ENCODE peak calls at places on chromosome 13, in six cellular contexts. One of them, this sample, is unnamed.

GRCh38 chr13:101398920-101399319 is 17.4 kb downstream of the NALCN start:
- DNase-seq in CD8-positive, alpha-beta T cell: no peak
- DNase-seq in hepatocyte: no peak
- DNase-seq in CD4-positive, CD25-positive, alpha-beta regulatory T cell: no peak
- DNase-seq in heart left ventricle: no peak
- DNase-seq in CD8-positive, alpha-beta memory T cell: no peak
- DNase-seq in this sample: no peak

GRCh38 chr13:35699805-35700204 is 223.3 kb upstream of the MAB21L1 start:
- DNase-seq in CD8-positive, alpha-beta T cell: no peak
- DNase-seq in hepatocyte: peak; percentile 76
- DNase-seq in CD4-positive, CD25-positive, alpha-beta regulatory T cell: no peak
- DNase-seq in heart left ventricle: no peak
- DNase-seq in CD8-positive, alpha-beta memory T cell: no peak
- DNase-seq in this sample: peak; percentile 71

GRCh38 chr13:35527451-35527850 is 51.0 kb upstream of the MAB21L1 start:
- DNase-seq in CD8-positive, alpha-beta T cell: no peak
- DNase-seq in hepatocyte: no peak
- DNase-seq in CD4-positive, CD25-positive, alpha-beta regulatory T cell: no peak
- DNase-seq in heart left ventricle: no peak
- DNase-seq in CD8-positive, alpha-beta memory T cell: no peak
- DNase-seq in this sample: no peak

GRCh38 chr13:80105350-80105749 is 235.6 kb downstream of the SPRY2 start:
- DNase-seq in CD8-positive, alpha-beta T cell: no peak
- DNase-seq in hepatocyte: no peak
- DNase-seq in CD4-positive, CD25-positive, alpha-beta regulatory T cell: no peak
- DNase-seq in heart left ventricle: no peak
- DNase-seq in CD8-positive, alpha-beta memory T cell: no peak
- DNase-seq in this sample: no peak

GRCh38 chr13:22690756-22691155 is 490.0 kb upstream of the SGCG start:
- DNase-seq in CD8-positive, alpha-beta T cell: no peak
- DNase-seq in hepatocyte: no peak
- DNase-seq in CD4-positive, CD25-positive, alpha-beta regulatory T cell: no peak
- DNase-seq in heart left ventricle: no peak
- DNase-seq in CD8-positive, alpha-beta memory T cell: no peak
- DNase-seq in this sample: no peak

GRCh38 chr13:43268632-43269031 is 245.2 kb downstream of the DNAJC15 start:
- DNase-seq in CD8-positive, alpha-beta T cell: no peak
- DNase-seq in hepatocyte: no peak
- DNase-seq in CD4-positive, CD25-positive, alpha-beta regulatory T cell: no peak
- DNase-seq in heart left ventricle: no peak
- DNase-seq in CD8-positive, alpha-beta memory T cell: no peak
- DNase-seq in this sample: no peak

GRCh38 chr13:41652735-41653361 is 195.5 kb downstream of the RGCC start:
- DNase-seq in CD8-positive, alpha-beta T cell: no peak
- DNase-seq in hepatocyte: peak; percentile 62
- DNase-seq in CD4-positive, CD25-positive, alpha-beta regulatory T cell: peak; percentile 5
- DNase-seq in heart left ventricle: no peak
- DNase-seq in CD8-positive, alpha-beta memory T cell: peak; percentile 29
- DNase-seq in this sample: no peak

GRCh38 chr13:111936267-111936925 is 130.6 kb upstream of the SOX1 start:
- DNase-seq in CD8-positive, alpha-beta T cell: peak; percentile 9
- DNase-seq in hepatocyte: no peak
- DNase-seq in CD4-positive, CD25-positive, alpha-beta regulatory T cell: no peak
- DNase-seq in heart left ventricle: no peak
- DNase-seq in CD8-positive, alpha-beta memory T cell: no peak
- DNase-seq in this sample: no peak

GRCh38 chr13:99014391-99014988 is 36.6 kb upstream of the DOCK9 start:
- DNase-seq in CD8-positive, alpha-beta T cell: no peak
- DNase-seq in hepatocyte: no peak
- DNase-seq in CD4-positive, CD25-positive, alpha-beta regulatory T cell: no peak
- DNase-seq in heart left ventricle: no peak
- DNase-seq in CD8-positive, alpha-beta memory T cell: no peak
- DNase-seq in this sample: no peak

GRCh38 chr13:72692884-72693514 is 34.4 kb downstream of the MZT1 start:
- DNase-seq in CD8-positive, alpha-beta T cell: no peak
- DNase-seq in hepatocyte: no peak
- DNase-seq in CD4-positive, CD25-positive, alpha-beta regulatory T cell: no peak
- DNase-seq in heart left ventricle: no peak
- DNase-seq in CD8-positive, alpha-beta memory T cell: no peak
- DNase-seq in this sample: no peak

GRCh38 chr13:102035969-102036368 is 365.9 kb downstream of the FGF14 start:
- DNase-seq in CD8-positive, alpha-beta T cell: no peak
- DNase-seq in hepatocyte: no peak
- DNase-seq in CD4-positive, CD25-positive, alpha-beta regulatory T cell: no peak
- DNase-seq in heart left ventricle: no peak
- DNase-seq in CD8-positive, alpha-beta memory T cell: no peak
- DNase-seq in this sample: no peak

GRCh38 chr13:38358703-38359102 is 9.1 kb downstream of the UFM1 start:
- DNase-seq in CD8-positive, alpha-beta T cell: no peak
- DNase-seq in hepatocyte: no peak
- DNase-seq in CD4-positive, CD25-positive, alpha-beta regulatory T cell: no peak
- DNase-seq in heart left ventricle: no peak
- DNase-seq in CD8-positive, alpha-beta memory T cell: no peak
- DNase-seq in this sample: no peak

GRCh38 chr13:104105418-104106355 is 1039.5 kb upstream of the SLC10A2 start:
- DNase-seq in CD8-positive, alpha-beta T cell: no peak
- DNase-seq in hepatocyte: no peak
- DNase-seq in CD4-positive, CD25-positive, alpha-beta regulatory T cell: no peak
- DNase-seq in heart left ventricle: no peak
- DNase-seq in CD8-positive, alpha-beta memory T cell: no peak
- DNase-seq in this sample: no peak

GRCh38 chr13:94598281-94598680 is 2.3 kb upstream of the TGDS start:
- DNase-seq in CD8-positive, alpha-beta T cell: no peak
- DNase-seq in hepatocyte: no peak
- DNase-seq in CD4-positive, CD25-positive, alpha-beta regulatory T cell: no peak
- DNase-seq in heart left ventricle: no peak
- DNase-seq in CD8-positive, alpha-beta memory T cell: no peak
- DNase-seq in this sample: no peak

GRCh38 chr13:112231451-112232083 is 144.6 kb upstream of the SPACA7 start:
- DNase-seq in CD8-positive, alpha-beta T cell: no peak
- DNase-seq in hepatocyte: no peak
- DNase-seq in CD4-positive, CD25-positive, alpha-beta regulatory T cell: no peak
- DNase-seq in heart left ventricle: no peak
- DNase-seq in CD8-positive, alpha-beta memory T cell: no peak
- DNase-seq in this sample: no peak

GRCh38 chr13:80033286-80033685 is 307.6 kb downstream of the SPRY2 start:
- DNase-seq in CD8-positive, alpha-beta T cell: no peak
- DNase-seq in hepatocyte: no peak
- DNase-seq in CD4-positive, CD25-positive, alpha-beta regulatory T cell: no peak
- DNase-seq in heart left ventricle: no peak
- DNase-seq in CD8-positive, alpha-beta memory T cell: no peak
- DNase-seq in this sample: no peak

GRCh38 chr13:101892296-101892695 is 439.8 kb downstream of the ITGBL1 start:
- DNase-seq in CD8-positive, alpha-beta T cell: no peak
- DNase-seq in hepatocyte: no peak
- DNase-seq in CD4-positive, CD25-positive, alpha-beta regulatory T cell: no peak
- DNase-seq in heart left ventricle: no peak
- DNase-seq in CD8-positive, alpha-beta memory T cell: no peak
- DNase-seq in this sample: no peak

GRCh38 chr13:27132538-27132937 is 39.1 kb downstream of the USP12 start:
- DNase-seq in CD8-positive, alpha-beta T cell: no peak
- DNase-seq in hepatocyte: no peak
- DNase-seq in CD4-positive, CD25-positive, alpha-beta regulatory T cell: no peak
- DNase-seq in heart left ventricle: no peak
- DNase-seq in CD8-positive, alpha-beta memory T cell: no peak
- DNase-seq in this sample: no peak

GRCh38 chr13:66995366-66995663 is 234.8 kb downstream of the PCDH9 start:
- DNase-seq in CD8-positive, alpha-beta T cell: no peak
- DNase-seq in hepatocyte: no peak
- DNase-seq in CD4-positive, CD25-positive, alpha-beta regulatory T cell: no peak
- DNase-seq in heart left ventricle: no peak
- DNase-seq in CD8-positive, alpha-beta memory T cell: no peak
- DNase-seq in this sample: no peak

GRCh38 chr13:77470986-77471385 is 64.5 kb upstream of the SCEL start:
- DNase-seq in CD8-positive, alpha-beta T cell: no peak
- DNase-seq in hepatocyte: no peak
- DNase-seq in CD4-positive, CD25-positive, alpha-beta regulatory T cell: no peak
- DNase-seq in heart left ventricle: no peak
- DNase-seq in CD8-positive, alpha-beta memory T cell: no peak
- DNase-seq in this sample: no peak

GRCh38 chr13:47555235-47555634 is 445.8 kb downstream of the SUCLA2 start:
- DNase-seq in CD8-positive, alpha-beta T cell: no peak
- DNase-seq in hepatocyte: no peak
- DNase-seq in CD4-positive, CD25-positive, alpha-beta regulatory T cell: no peak
- DNase-seq in heart left ventricle: no peak
- DNase-seq in CD8-positive, alpha-beta memory T cell: no peak
- DNase-seq in this sample: no peak

GRCh38 chr13:69279213-69279612 is 828.4 kb upstream of the ATXN8OS start:
- DNase-seq in CD8-positive, alpha-beta T cell: no peak
- DNase-seq in hepatocyte: no peak
- DNase-seq in CD4-positive, CD25-positive, alpha-beta regulatory T cell: no peak
- DNase-seq in heart left ventricle: no peak
- DNase-seq in CD8-positive, alpha-beta memory T cell: no peak
- DNase-seq in this sample: no peak

GRCh38 chr13:48251616-48252081 is 18.6 kb downstream of the ITM2B start:
- DNase-seq in CD8-positive, alpha-beta T cell: no peak
- DNase-seq in hepatocyte: no peak
- DNase-seq in CD4-positive, CD25-positive, alpha-beta regulatory T cell: no peak
- DNase-seq in heart left ventricle: no peak
- DNase-seq in CD8-positive, alpha-beta memory T cell: no peak
- DNase-seq in this sample: no peak

GRCh38 chr13:32233062-32233461 is 82.1 kb downstream of the ZAR1L start:
- DNase-seq in CD8-positive, alpha-beta T cell: no peak
- DNase-seq in hepatocyte: no peak
- DNase-seq in CD4-positive, CD25-positive, alpha-beta regulatory T cell: no peak
- DNase-seq in heart left ventricle: no peak
- DNase-seq in CD8-positive, alpha-beta memory T cell: no peak
- DNase-seq in this sample: no peak

GRCh38 chr13:32448224-32448623 is 20.3 kb upstream of the N4BP2L1 start:
- DNase-seq in CD8-positive, alpha-beta T cell: no peak
- DNase-seq in hepatocyte: no peak
- DNase-seq in CD4-positive, CD25-positive, alpha-beta regulatory T cell: no peak
- DNase-seq in heart left ventricle: no peak
- DNase-seq in CD8-positive, alpha-beta memory T cell: no peak
- DNase-seq in this sample: no peak

GRCh38 chr13:106484755-106485193 is 50.7 kb downstream of the EFNB2 start:
- DNase-seq in CD8-positive, alpha-beta T cell: no peak
- DNase-seq in hepatocyte: no peak
- DNase-seq in CD4-positive, CD25-positive, alpha-beta regulatory T cell: no peak
- DNase-seq in heart left ventricle: no peak
- DNase-seq in CD8-positive, alpha-beta memory T cell: no peak
- DNase-seq in this sample: no peak

DNA sequence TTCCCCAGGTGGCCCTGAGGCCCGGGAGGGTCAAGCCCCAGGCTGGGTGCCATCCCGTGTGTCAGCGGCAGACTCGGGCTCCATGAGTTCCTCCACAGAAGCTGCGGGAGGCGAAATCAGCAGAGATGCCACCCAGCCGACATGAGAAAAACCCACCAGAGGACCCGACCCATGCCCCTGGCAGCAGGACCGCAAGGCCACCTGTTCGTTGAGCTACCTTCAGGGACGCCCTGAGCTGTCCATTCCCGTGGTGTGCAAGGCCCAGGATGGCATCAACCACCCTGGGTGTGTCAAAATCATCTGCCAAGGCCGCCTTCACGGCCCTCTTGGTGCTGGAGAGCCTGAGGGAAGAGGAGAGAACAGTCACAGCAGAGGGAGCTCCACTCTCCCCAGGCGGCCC is 30.4 kb downstream of the NAXD start:
- DNase-seq in CD8-positive, alpha-beta T cell: no peak
- DNase-seq in hepatocyte: no peak
- DNase-seq in CD4-positive, CD25-positive, alpha-beta regulatory T cell: no peak
- DNase-seq in heart left ventricle: no peak
- DNase-seq in CD8-positive, alpha-beta memory T cell: no peak
- DNase-seq in this sample: no peak
- H3K4me1 ChIP-seq in CD8-positive, alpha-beta T cell: no peaks in the 10 kb centered on the region
- H3K4me1 ChIP-seq in hepatocyte: peaks cover 8% of the 10 kb centered on the region
- H3K4me1 ChIP-seq in CD4-positive, CD25-positive, alpha-beta regulatory T cell: no peaks in the 10 kb centered on the region
- H3K4me1 ChIP-seq in heart left ventricle: peaks cover 9% of the 10 kb centered on the region
- H3K4me1 ChIP-seq in CD8-positive, alpha-beta memory T cell: peaks cover 4% of the 10 kb centered on the region
- H3K4me1 ChIP-seq in this sample: no peaks in the 10 kb centered on the region

DNA sequence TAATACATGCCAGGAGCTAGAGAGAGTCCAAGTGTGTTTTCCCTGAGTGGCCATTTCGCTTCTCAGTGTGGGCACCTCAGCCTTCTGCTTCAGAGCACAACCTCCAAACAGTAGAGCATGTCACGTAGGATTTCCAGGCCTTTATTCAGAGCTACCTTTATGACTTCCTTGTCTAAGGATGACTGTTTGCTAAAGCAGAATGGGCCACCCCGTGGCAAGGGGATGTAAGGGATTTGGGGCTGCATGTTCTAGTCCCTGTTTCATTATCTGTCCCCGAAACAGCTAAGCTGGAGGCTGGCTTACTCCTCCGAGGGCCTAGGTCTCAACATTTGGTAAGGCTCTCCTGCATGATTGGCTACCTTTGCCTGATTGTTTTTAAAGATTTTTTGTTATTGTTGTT is 6.0 kb downstream of the RNASEH2B start:
- DNase-seq in CD8-positive, alpha-beta T cell: no peak
- DNase-seq in hepatocyte: no peak
- DNase-seq in CD4-positive, CD25-positive, alpha-beta regulatory T cell: peak; percentile 6
- DNase-seq in heart left ventricle: no peak
- DNase-seq in CD8-positive, alpha-beta memory T cell: no peak
- DNase-seq in this sample: no peak
- H3K4me3 ChIP-seq in CD8-positive, alpha-beta T cell: no peak overlapping the region
- H3K4me3 ChIP-seq in hepatocyte: no peak overlapping the region
- H3K4me3 ChIP-seq in CD4-positive, CD25-positive, alpha-beta regulatory T cell: peak overlapping the region; percentile 65
- H3K4me3 ChIP-seq in heart left ventricle: no peak overlapping the region
- H3K4me3 ChIP-seq in CD8-positive, alpha-beta memory T cell: no peak overlapping the region
- H3K4me3 ChIP-seq in this sample: no peak overlapping the region

DNA sequence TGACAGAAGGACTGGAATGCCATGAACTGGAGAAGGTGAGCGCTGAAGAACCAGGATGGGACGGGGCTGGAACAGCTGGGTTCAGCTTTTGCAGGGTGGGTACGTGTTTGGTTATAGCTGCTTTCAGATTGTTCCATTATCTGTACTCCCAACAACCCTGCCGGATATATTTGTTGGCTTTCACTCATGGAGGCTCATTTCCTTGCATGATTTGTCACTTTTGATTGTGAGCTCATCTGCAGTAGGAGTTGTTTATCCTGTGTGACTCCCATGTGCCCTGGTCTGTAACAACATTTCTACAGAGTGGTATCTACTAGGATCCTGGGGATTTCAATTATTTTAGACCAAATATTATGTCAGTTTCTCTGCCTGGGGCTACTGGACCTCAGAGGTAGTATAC is 5.4 kb downstream of the ARL11 start:
- DNase-seq in CD8-positive, alpha-beta T cell: no peak
- DNase-seq in hepatocyte: no peak
- DNase-seq in CD4-positive, CD25-positive, alpha-beta regulatory T cell: no peak
- DNase-seq in heart left ventricle: no peak
- DNase-seq in CD8-positive, alpha-beta memory T cell: no peak
- DNase-seq in this sample: no peak
- H3K4me1 ChIP-seq in CD8-positive, alpha-beta T cell: peaks cover 7% of the 10 kb centered on the region
- H3K4me1 ChIP-seq in hepatocyte: no peaks in the 10 kb centered on the region
- H3K4me1 ChIP-seq in CD4-positive, CD25-positive, alpha-beta regulatory T cell: peaks cover 5% of the 10 kb centered on the region
- H3K4me1 ChIP-seq in heart left ventricle: peaks cover 4% of the 10 kb centered on the region
- H3K4me1 ChIP-seq in CD8-positive, alpha-beta memory T cell: peaks cover under 1% of the 10 kb centered on the region
- H3K4me1 ChIP-seq in this sample: peaks cover 2% of the 10 kb centered on the region

DNA sequence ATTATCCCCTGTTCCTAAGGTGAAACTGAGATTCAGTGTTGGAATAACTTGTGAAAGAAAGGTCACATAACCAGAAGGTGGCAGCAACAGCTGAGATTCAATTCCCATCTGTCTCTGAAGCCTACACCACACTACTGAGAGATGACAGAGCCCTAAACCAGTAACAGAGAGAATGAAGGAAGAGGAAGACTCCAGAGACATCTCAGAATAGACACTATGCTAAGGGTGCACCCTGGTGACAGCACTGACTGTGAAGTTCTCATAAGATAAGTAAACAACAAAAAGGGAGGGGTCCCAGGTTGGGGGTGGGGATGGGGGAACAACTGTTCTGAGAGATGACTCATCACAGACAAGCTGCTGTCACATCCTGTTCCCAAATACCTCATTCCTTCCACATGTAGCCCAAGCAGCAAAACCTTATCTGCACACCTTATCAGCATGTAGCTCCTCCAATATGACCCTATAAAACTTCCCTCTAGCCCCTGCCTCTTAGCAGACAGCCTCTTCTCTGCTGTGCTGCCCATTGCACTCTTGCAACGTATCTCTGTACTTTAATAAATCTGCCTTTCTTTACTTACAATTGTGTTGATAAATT is 46.5 kb downstream of the UTP14C start:
- DNase-seq in CD8-positive, alpha-beta T cell: no peak
- DNase-seq in hepatocyte: no peak
- DNase-seq in CD4-positive, CD25-positive, alpha-beta regulatory T cell: no peak
- DNase-seq in heart left ventricle: no peak
- DNase-seq in CD8-positive, alpha-beta memory T cell: no peak
- DNase-seq in this sample: no peak
- H3K4me3 ChIP-seq in CD8-positive, alpha-beta T cell: no peak overlapping the region
- H3K4me3 ChIP-seq in hepatocyte: no peak overlapping the region
- H3K4me3 ChIP-seq in CD4-positive, CD25-positive, alpha-beta regulatory T cell: no peak overlapping the region
- H3K4me3 ChIP-seq in heart left ventricle: no peak overlapping the region
- H3K4me3 ChIP-seq in CD8-positive, alpha-beta memory T cell: no peak overlapping the region
- H3K4me3 ChIP-seq in this sample: no peak overlapping the region